ENCODE peak calls at places on chromosomes 12 and 14, in ten cellular contexts. K is ACHN, A is left ventricle myocardium superior, R is dorsolateral prefrontal cortex, B is head of caudate nucleus, J is GM03348, U is HS-5, I is foreskin fibroblast, V is Karpas-422, E is mesenchymal stem cell. O is an unnamed sample.
A peak's percentile ranks its signal among the peaks of the same experiment; 100 is the strongest.

GRCh38 chr12:4817813-4818212 is 91.9 kb upstream of the KCNA1 start:
- DNase-seq in K (no peak), A (peak; percentile 57), R (no peak), B (peak; percentile 63), J (no peak), U (no peak), I (no peak), V (no peak), E (no peak), O (no peak)

GRCh38 chr12:115922952-115923564 is 354.4 kb downstream of the MED13L start:
- DNase-seq in K (peak; percentile 49), A (no peak), R (no peak), B (no peak), J (no peak), U (no peak), I (peak; percentile 21), V (peak; percentile 63), E (no peak), O (no peak)

GRCh38 chr12:69570000-69570516 is 15.2 kb upstream of the CCT2 start:
- DNase-seq in K (peak; percentile 88), A (no peak), R (no peak), B (no peak), J (peak; percentile 53), U (peak; percentile 76), I (peak; percentile 59), V (no peak), E (no peak), O (no peak)

GRCh38 chr12:132296063-132296462 is 33.3 kb downstream of the GALNT9 start:
- DNase-seq in K (no peak), A (peak; percentile 15), R (peak; percentile 19), B (no peak), J (no peak), U (no peak), I (no peak), V (no peak), E (no peak), O (no peak)

GRCh38 chr14:105142651-105143450 is 25.7 kb downstream of the JAG2 start:
- DNase-seq in K (no peak), A (peak; percentile 22), R (peak; percentile 17), B (no peak), J (no peak), U (no peak), I (no peak), V (no peak), E (no peak), O (no peak)

GRCh38 chr12:89781961-89782360 is 73.3 kb upstream of the ATP2B1 start:
- DNase-seq in K (no peak), A (no peak), R (no peak), B (no peak), J (no peak), U (no peak), I (no peak), V (no peak), E (peak; percentile 66), O (no peak)

GRCh38 chr12:15644700-15645099 is 144.5 kb downstream of the EPS8 start:
- DNase-seq in K (no peak), A (no peak), R (no peak), B (no peak), J (peak; percentile 10), U (no peak), I (peak; percentile 44), V (no peak), E (no peak), O (no peak)

GRCh38 chr14:88790501-88791251 is 2.1 kb downstream of the EML5 start:
- DNase-seq in K (no peak), A (no peak), R (no peak), B (no peak), J (no peak), U (no peak), I (no peak), V (no peak), E (no peak), O (no peak)

GRCh38 chr12:117967512-117967911 is 1.3 kb downstream of the KSR2 start:
- DNase-seq in K (no peak), A (no peak), R (no peak), B (peak; percentile 56), J (no peak), U (no peak), I (no peak), V (no peak), E (no peak), O (no peak)

GRCh38 chr14:102991376-102991775 is 66.0 kb downstream of the CDC42BPB start:
- DNase-seq in K (no peak), A (no peak), R (no peak), B (no peak), J (no peak), U (no peak), I (peak; percentile 34), V (no peak), E (no peak), O (no peak)

GRCh38 chr14:102678394-102678793 is 85.9 kb downstream of the RCOR1 start:
- DNase-seq in K (no peak), A (no peak), R (no peak), B (no peak), J (no peak), U (no peak), I (no peak), V (no peak), E (no peak), O (no peak)

GRCh38 chr12:109836916-109837315 is 3.7 kb upstream of the TRPV4 start:
- DNase-seq in K (no peak), A (no peak), R (no peak), B (no peak), J (peak; percentile 35), U (no peak), I (peak; percentile 76), V (no peak), E (no peak), O (no peak)

GRCh38 chr14:75254901-75255300 is 23.7 kb upstream of the FOS start:
- DNase-seq in K (no peak), A (no peak), R (no peak), B (no peak), J (no peak), U (no peak), I (no peak), V (no peak), E (no peak), O (no peak)

GRCh38 chr14:95518045-95518751 is 1.7 kb upstream of the SYNE3 start:
- DNase-seq in K (no peak), A (no peak), R (no peak), B (peak; percentile 6), J (no peak), U (no peak), I (no peak), V (no peak), E (peak; percentile 75), O (no peak)

GRCh38 chr12:93453633-93454032 is 11.9 kb upstream of the UBE2N start:
- DNase-seq in K (no peak), A (no peak), R (no peak), B (no peak), J (peak; percentile 48), U (no peak), I (peak; percentile 32), V (no peak), E (peak; percentile 37), O (no peak)

GRCh38 chr14:23300687-23301223 is 1.9 kb downstream of the PPP1R3E start:
- DNase-seq in K (no peak), A (peak; percentile 82), R (no peak), B (no peak), J (no peak), U (no peak), I (peak; percentile 46), V (no peak), E (no peak), O (no peak)

GRCh38 chr14:32254952-32255679 is 52.0 kb upstream of the RNU6-8 start:
- DNase-seq in K (peak; percentile 70), A (peak; percentile 67), R (peak; percentile 35), B (peak; percentile 77), J (peak; percentile 85), U (no peak), I (peak; percentile 84), V (peak; percentile 90), E (peak; percentile 75), O (peak; percentile 20)